ENCODE peak calls at places on chromosome 19, in ten cellular contexts. One of them, this sample, is unnamed.

GRCh38 chr19:43414554-43414953 is at the start of gene TEX101:
- DNase-seq in psoas muscle: no peak
- DNase-seq in breast epithelium: no peak
- DNase-seq in CD8-positive, alpha-beta T cell: no peak
- DNase-seq in pancreas: no peak
- DNase-seq in cardiac muscle cell: no peak
- DNase-seq in fibroblast of the aortic adventitia: no peak
- DNase-seq in stomach: no peak
- DNase-seq in BE2C: no peak
- DNase-seq in fibroblast of villous mesenchyme: no peak
- DNase-seq in this sample: no peak

GRCh38 chr19:39696418-39696817 is 7.9 kb upstream of the LGALS14 start:
- DNase-seq in BE2C: no peak
- DNase-seq in pancreas: no peak
- DNase-seq in CD8-positive, alpha-beta T cell: no peak
- DNase-seq in cardiac muscle cell: no peak
- DNase-seq in fibroblast of the aortic adventitia: peak
- DNase-seq in breast epithelium: no peak
- DNase-seq in fibroblast of villous mesenchyme: no peak
- DNase-seq in psoas muscle: no peak
- DNase-seq in stomach: no peak
- DNase-seq in this sample: no peak

GRCh38 chr19:40607311-40607871 is 6.2 kb downstream of the LTBP4 start:
- DNase-seq in cardiac muscle cell: no peak
- DNase-seq in psoas muscle: no peak
- DNase-seq in stomach: peak
- DNase-seq in fibroblast of the aortic adventitia: no peak
- DNase-seq in pancreas: peak
- DNase-seq in breast epithelium: no peak
- DNase-seq in CD8-positive, alpha-beta T cell: no peak
- DNase-seq in BE2C: no peak
- DNase-seq in fibroblast of villous mesenchyme: no peak
- DNase-seq in this sample: no peak

GRCh38 chr19:47257411-47258169 is 1.3 kb downstream of the CCDC9 start:
- DNase-seq in CD8-positive, alpha-beta T cell: no peak
- DNase-seq in fibroblast of the aortic adventitia: peak
- DNase-seq in psoas muscle: no peak
- DNase-seq in BE2C: no peak
- DNase-seq in stomach: no peak
- DNase-seq in cardiac muscle cell: no peak
- DNase-seq in fibroblast of villous mesenchyme: no peak
- DNase-seq in breast epithelium: no peak
- DNase-seq in pancreas: no peak
- DNase-seq in this sample: no peak

GRCh38 chr19:48102870-48103751 is 7.5 kb downstream of the PLA2G4C start:
- DNase-seq in BE2C: peak
- DNase-seq in CD8-positive, alpha-beta T cell: no peak
- DNase-seq in fibroblast of villous mesenchyme: peak
- DNase-seq in stomach: no peak
- DNase-seq in fibroblast of the aortic adventitia: peak
- DNase-seq in pancreas: no peak
- DNase-seq in breast epithelium: no peak
- DNase-seq in cardiac muscle cell: peak
- DNase-seq in psoas muscle: no peak
- DNase-seq in this sample: no peak

GRCh38 chr19:17294051-17294891 is 9.0 kb downstream of the ABHD8 start:
- DNase-seq in pancreas: no peak
- DNase-seq in BE2C: peak
- DNase-seq in CD8-positive, alpha-beta T cell: peak
- DNase-seq in psoas muscle: peak
- DNase-seq in fibroblast of the aortic adventitia: no peak
- DNase-seq in fibroblast of villous mesenchyme: no peak
- DNase-seq in breast epithelium: no peak
- DNase-seq in cardiac muscle cell: no peak
- DNase-seq in stomach: no peak
- DNase-seq in this sample: no peak

GRCh38 chr19:17321655-17322489 is 12.5 kb downstream of the DDA1 start:
- DNase-seq in stomach: no peak
- DNase-seq in pancreas: no peak
- DNase-seq in fibroblast of the aortic adventitia: no peak
- DNase-seq in psoas muscle: no peak
- DNase-seq in cardiac muscle cell: no peak
- DNase-seq in fibroblast of villous mesenchyme: no peak
- DNase-seq in CD8-positive, alpha-beta T cell: no peak
- DNase-seq in BE2C: no peak
- DNase-seq in breast epithelium: no peak
- DNase-seq in this sample: no peak

GRCh38 chr19:38656171-38656981 is 8.9 kb downstream of the ACTN4 start:
- DNase-seq in breast epithelium: no peak
- DNase-seq in fibroblast of the aortic adventitia: peak
- DNase-seq in psoas muscle: no peak
- DNase-seq in pancreas: no peak
- DNase-seq in fibroblast of villous mesenchyme: peak
- DNase-seq in CD8-positive, alpha-beta T cell: no peak
- DNase-seq in cardiac muscle cell: peak
- DNase-seq in BE2C: no peak
- DNase-seq in stomach: no peak
- DNase-seq in this sample: no peak

GRCh38 chr19:55641376-55642152 is 762 bp downstream of the ZNF580 start:
- DNase-seq in breast epithelium: no peak
- DNase-seq in fibroblast of the aortic adventitia: peak
- DNase-seq in stomach: no peak
- DNase-seq in BE2C: peak
- DNase-seq in cardiac muscle cell: peak
- DNase-seq in fibroblast of villous mesenchyme: peak
- DNase-seq in CD8-positive, alpha-beta T cell: peak
- DNase-seq in pancreas: no peak
- DNase-seq in psoas muscle: no peak
- DNase-seq in this sample: no peak

GRCh38 chr19:24063312-24063711 is 23.7 kb upstream of the ZNF254 start:
- DNase-seq in fibroblast of the aortic adventitia: no peak
- DNase-seq in CD8-positive, alpha-beta T cell: no peak
- DNase-seq in pancreas: no peak
- DNase-seq in stomach: no peak
- DNase-seq in cardiac muscle cell: no peak
- DNase-seq in BE2C: no peak
- DNase-seq in fibroblast of villous mesenchyme: no peak
- DNase-seq in breast epithelium: no peak
- DNase-seq in psoas muscle: no peak
- DNase-seq in this sample: no peak

GRCh38 chr19:24064175-24064574 is 22.8 kb upstream of the ZNF254 start:
- DNase-seq in stomach: no peak
- DNase-seq in breast epithelium: no peak
- DNase-seq in fibroblast of the aortic adventitia: no peak
- DNase-seq in CD8-positive, alpha-beta T cell: no peak
- DNase-seq in psoas muscle: no peak
- DNase-seq in fibroblast of villous mesenchyme: no peak
- DNase-seq in cardiac muscle cell: no peak
- DNase-seq in BE2C: no peak
- DNase-seq in pancreas: no peak
- DNase-seq in this sample: no peak

GRCh38 chr19:24065865-24066604 is 21.0 kb upstream of the ZNF254 start:
- DNase-seq in cardiac muscle cell: no peak
- DNase-seq in breast epithelium: no peak
- DNase-seq in pancreas: no peak
- DNase-seq in fibroblast of the aortic adventitia: no peak
- DNase-seq in fibroblast of villous mesenchyme: no peak
- DNase-seq in psoas muscle: no peak
- DNase-seq in CD8-positive, alpha-beta T cell: no peak
- DNase-seq in BE2C: no peak
- DNase-seq in stomach: no peak
- DNase-seq in this sample: no peak

GRCh38 chr19:24062222-24062621 is 24.8 kb upstream of the ZNF254 start:
- DNase-seq in fibroblast of villous mesenchyme: no peak
- DNase-seq in psoas muscle: no peak
- DNase-seq in fibroblast of the aortic adventitia: no peak
- DNase-seq in pancreas: no peak
- DNase-seq in cardiac muscle cell: no peak
- DNase-seq in breast epithelium: no peak
- DNase-seq in CD8-positive, alpha-beta T cell: no peak
- DNase-seq in stomach: no peak
- DNase-seq in BE2C: no peak
- DNase-seq in this sample: no peak

DNA sequence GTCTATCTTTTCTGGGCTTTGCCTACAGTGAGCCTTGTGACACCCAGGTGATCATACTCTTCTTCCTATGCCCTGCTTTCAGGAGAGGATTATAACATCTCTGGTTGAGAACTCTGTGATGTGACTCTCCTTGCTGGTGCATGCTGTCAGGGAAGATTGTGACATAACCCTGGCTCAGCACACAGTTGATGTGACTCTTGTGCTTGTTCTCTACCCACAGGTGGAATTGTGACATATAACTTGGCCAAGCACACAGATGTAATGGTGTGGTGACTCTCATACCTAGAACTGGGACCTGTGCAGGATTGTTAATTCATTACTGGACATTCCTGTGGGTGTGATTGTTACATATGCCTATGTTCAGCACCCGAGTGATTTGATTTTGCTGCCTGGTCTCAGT is 21.7 kb upstream of the ZNF254 start:
- DNase-seq in BE2C: no peak
- DNase-seq in pancreas: no peak
- DNase-seq in fibroblast of villous mesenchyme: no peak
- DNase-seq in stomach: no peak
- DNase-seq in psoas muscle: no peak
- DNase-seq in fibroblast of the aortic adventitia: no peak
- DNase-seq in CD8-positive, alpha-beta T cell: no peak
- DNase-seq in breast epithelium: no peak
- DNase-seq in cardiac muscle cell: no peak
- DNase-seq in this sample: no peak
- TF ChIP-seq CTCF in BE2C: no peak
- TF ChIP-seq CTCF in pancreas: no peak
- TF ChIP-seq CTCF in fibroblast of villous mesenchyme: no peak
- TF ChIP-seq CTCF in stomach: no peak
- TF ChIP-seq CTCF in psoas muscle: no peak
- TF ChIP-seq CTCF in fibroblast of the aortic adventitia: no peak
- TF ChIP-seq CTCF in CD8-positive, alpha-beta T cell: no peak
- TF ChIP-seq CTCF in breast epithelium: no peak
- TF ChIP-seq CTCF in cardiac muscle cell: no peak
- TF ChIP-seq CTCF in this sample: no peak

GRCh38 chr19:29813665-29814064 is 1.9 kb downstream of the CCNE1 start:
- DNase-seq in CD8-positive, alpha-beta T cell: no peak
- DNase-seq in breast epithelium: no peak
- DNase-seq in fibroblast of the aortic adventitia: no peak
- DNase-seq in cardiac muscle cell: no peak
- DNase-seq in BE2C: no peak
- DNase-seq in pancreas: no peak
- DNase-seq in stomach: no peak
- DNase-seq in psoas muscle: peak
- DNase-seq in fibroblast of villous mesenchyme: no peak
- DNase-seq in this sample: no peak
- H3K4me3 ChIP-seq in CD8-positive, alpha-beta T cell: no peak
- H3K4me3 ChIP-seq in breast epithelium: no peak
- H3K4me3 ChIP-seq in fibroblast of the aortic adventitia: no peak
- H3K4me3 ChIP-seq in cardiac muscle cell: no peak
- H3K4me3 ChIP-seq in BE2C: no peak
- H3K4me3 ChIP-seq in pancreas: no peak
- H3K4me3 ChIP-seq in stomach: no peak
- H3K4me3 ChIP-seq in psoas muscle: no peak
- H3K4me3 ChIP-seq in fibroblast of villous mesenchyme: no peak
- H3K4me3 ChIP-seq in this sample: no peak

GRCh38 chr19:14577264-14577663 is 5.4 kb upstream of the NDUFB7 start:
- DNase-seq in psoas muscle: no peak
- DNase-seq in fibroblast of villous mesenchyme: no peak
- DNase-seq in fibroblast of the aortic adventitia: no peak
- DNase-seq in cardiac muscle cell: no peak
- DNase-seq in breast epithelium: no peak
- DNase-seq in BE2C: no peak
- DNase-seq in CD8-positive, alpha-beta T cell: no peak
- DNase-seq in stomach: no peak
- DNase-seq in pancreas: no peak
- DNase-seq in this sample: no peak

GRCh38 chr19:14576363-14576762 is 4.5 kb upstream of the NDUFB7 start:
- DNase-seq in breast epithelium: no peak
- DNase-seq in BE2C: no peak
- DNase-seq in psoas muscle: no peak
- DNase-seq in fibroblast of the aortic adventitia: no peak
- DNase-seq in CD8-positive, alpha-beta T cell: no peak
- DNase-seq in pancreas: no peak
- DNase-seq in fibroblast of villous mesenchyme: no peak
- DNase-seq in cardiac muscle cell: no peak
- DNase-seq in stomach: no peak
- DNase-seq in this sample: no peak

GRCh38 chr19:14577885-14578427 is 4.9 kb upstream of the CLEC17A start:
- DNase-seq in BE2C: no peak
- DNase-seq in psoas muscle: no peak
- DNase-seq in cardiac muscle cell: no peak
- DNase-seq in fibroblast of the aortic adventitia: no peak
- DNase-seq in fibroblast of villous mesenchyme: no peak
- DNase-seq in pancreas: no peak
- DNase-seq in stomach: no peak
- DNase-seq in CD8-positive, alpha-beta T cell: no peak
- DNase-seq in breast epithelium: no peak
- DNase-seq in this sample: no peak

GRCh38 chr19:14582894-14583340 is at the start of gene CLEC17A:
- DNase-seq in stomach: no peak
- DNase-seq in pancreas: no peak
- DNase-seq in BE2C: no peak
- DNase-seq in CD8-positive, alpha-beta T cell: no peak
- DNase-seq in fibroblast of the aortic adventitia: no peak
- DNase-seq in psoas muscle: no peak
- DNase-seq in fibroblast of villous mesenchyme: no peak
- DNase-seq in cardiac muscle cell: no peak
- DNase-seq in breast epithelium: no peak
- DNase-seq in this sample: no peak

DNA sequence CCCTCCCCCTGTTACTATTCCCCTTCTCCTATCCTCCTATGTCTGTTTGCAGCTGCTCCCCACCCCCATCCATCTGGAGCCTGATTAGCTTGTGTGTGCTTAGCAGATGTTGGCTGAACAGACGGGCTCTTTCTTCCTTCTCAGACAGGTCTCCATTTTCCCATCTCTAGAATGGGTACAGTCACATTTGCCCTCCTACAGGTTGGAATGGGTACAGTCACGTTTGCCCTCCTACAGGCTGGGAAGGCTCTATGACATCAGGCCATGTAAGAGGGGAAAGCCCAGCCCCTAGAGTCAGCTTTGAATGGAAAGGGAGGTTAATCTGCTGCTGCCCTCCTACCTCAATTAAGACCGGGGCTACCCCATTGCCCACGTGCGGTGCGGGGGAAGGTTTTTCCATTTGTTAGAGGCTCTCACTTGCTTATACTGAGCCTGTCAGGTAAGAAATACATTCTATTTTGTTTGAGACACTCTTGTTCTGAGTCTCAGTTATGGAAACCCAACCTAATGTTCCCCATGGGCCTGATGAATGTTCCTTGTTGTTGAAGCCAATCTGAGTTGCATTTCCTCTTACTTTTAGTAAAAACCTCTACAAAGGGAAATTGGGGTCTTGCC is 2.2 kb upstream of the CLEC17A start:
- DNase-seq in psoas muscle: no peak
- DNase-seq in fibroblast of the aortic adventitia: no peak
- DNase-seq in breast epithelium: no peak
- DNase-seq in CD8-positive, alpha-beta T cell: no peak
- DNase-seq in cardiac muscle cell: no peak
- DNase-seq in BE2C: no peak
- DNase-seq in fibroblast of villous mesenchyme: no peak
- DNase-seq in stomach: no peak
- DNase-seq in pancreas: no peak
- DNase-seq in this sample: no peak
- TF ChIP-seq CTCF in psoas muscle: no peak
- TF ChIP-seq CTCF in fibroblast of the aortic adventitia: no peak
- TF ChIP-seq CTCF in breast epithelium: no peak
- TF ChIP-seq CTCF in CD8-positive, alpha-beta T cell: no peak
- TF ChIP-seq CTCF in cardiac muscle cell: no peak
- TF ChIP-seq CTCF in BE2C: no peak
- TF ChIP-seq CTCF in fibroblast of villous mesenchyme: no peak
- TF ChIP-seq CTCF in stomach: no peak
- TF ChIP-seq CTCF in pancreas: no peak
- TF ChIP-seq CTCF in this sample: no peak

GRCh38 chr19:53883231-53883661 is 1.2 kb downstream of the PRKCG start:
- DNase-seq in cardiac muscle cell: no peak
- DNase-seq in psoas muscle: peak
- DNase-seq in CD8-positive, alpha-beta T cell: no peak
- DNase-seq in breast epithelium: no peak
- DNase-seq in pancreas: no peak
- DNase-seq in stomach: no peak
- DNase-seq in fibroblast of villous mesenchyme: no peak
- DNase-seq in BE2C: no peak
- DNase-seq in fibroblast of the aortic adventitia: no peak
- DNase-seq in this sample: no peak
- H3K4me3 ChIP-seq in cardiac muscle cell: no peak
- H3K4me3 ChIP-seq in psoas muscle: no peak
- H3K4me3 ChIP-seq in CD8-positive, alpha-beta T cell: no peak
- H3K4me3 ChIP-seq in breast epithelium: no peak
- H3K4me3 ChIP-seq in pancreas: no peak
- H3K4me3 ChIP-seq in stomach: no peak
- H3K4me3 ChIP-seq in fibroblast of villous mesenchyme: no peak
- H3K4me3 ChIP-seq in BE2C: no peak
- H3K4me3 ChIP-seq in fibroblast of the aortic adventitia: no peak
- H3K4me3 ChIP-seq in this sample: no peak